ENCODE peak calls at places on chromosome 22, in six cellular contexts. One of them, this sample, is unnamed.

GRCh38 chr22:45235851-45236342 is 4.8 kb downstream of the KIAA0930 start:
- DNase-seq in kidney: no peak
- DNase-seq in heart left ventricle: peak; percentile 20
- DNase-seq in cardiac muscle cell: no peak
- DNase-seq in bronchial epithelial cell: no peak
- DNase-seq in tibial artery: no peak
- DNase-seq in this sample: no peak

GRCh38 chr22:17237031-17237668 is 17.9 kb upstream of the ADA2 start:
- DNase-seq in bronchial epithelial cell: no peak
- DNase-seq in kidney: peak; percentile 73
- DNase-seq in cardiac muscle cell: no peak
- DNase-seq in heart left ventricle: no peak
- DNase-seq in tibial artery: no peak
- DNase-seq in this sample: peak; percentile 39

GRCh38 chr22:24305260-24305692 is 34.6 kb downstream of the SPECC1L start:
- DNase-seq in tibial artery: no peak
- DNase-seq in kidney: no peak
- DNase-seq in heart left ventricle: no peak
- DNase-seq in cardiac muscle cell: peak; percentile 57
- DNase-seq in bronchial epithelial cell: peak; percentile 46
- DNase-seq in this sample: no peak

GRCh38 chr22:38782402-38783094 is 11.4 kb downstream of the DNAL4 start:
- DNase-seq in cardiac muscle cell: peak; percentile 85
- DNase-seq in bronchial epithelial cell: no peak
- DNase-seq in heart left ventricle: peak; percentile 49
- DNase-seq in kidney: no peak
- DNase-seq in tibial artery: no peak
- DNase-seq in this sample: no peak

GRCh38 chr22:39459681-39460080 is 2.9 kb downstream of the MGAT3 start:
- DNase-seq in cardiac muscle cell: no peak
- DNase-seq in heart left ventricle: no peak
- DNase-seq in bronchial epithelial cell: no peak
- DNase-seq in tibial artery: no peak
- DNase-seq in kidney: no peak
- DNase-seq in this sample: no peak

GRCh38 chr22:24091551-24092420 is 80.7 kb downstream of the CABIN1 start:
- DNase-seq in bronchial epithelial cell: no peak
- DNase-seq in heart left ventricle: peak; percentile 75
- DNase-seq in kidney: peak; percentile 67
- DNase-seq in cardiac muscle cell: no peak
- DNase-seq in tibial artery: no peak
- DNase-seq in this sample: no peak

GRCh38 chr22:32206774-32207758 is 2.2 kb upstream of the RFPL2 start:
- DNase-seq in tibial artery: no peak
- DNase-seq in cardiac muscle cell: peak; percentile 17
- DNase-seq in kidney: no peak
- DNase-seq in bronchial epithelial cell: peak; percentile 38
- DNase-seq in heart left ventricle: no peak
- DNase-seq in this sample: no peak

GRCh38 chr22:44289429-44290171 is 23.2 kb downstream of the SHISAL1 start:
- DNase-seq in heart left ventricle: no peak
- DNase-seq in bronchial epithelial cell: no peak
- DNase-seq in cardiac muscle cell: no peak
- DNase-seq in tibial artery: no peak
- DNase-seq in kidney: no peak
- DNase-seq in this sample: no peak

GRCh38 chr22:22593964-22594656 is 35.0 kb upstream of the PRAME start:
- DNase-seq in heart left ventricle: no peak
- DNase-seq in tibial artery: peak; percentile 29
- DNase-seq in bronchial epithelial cell: peak; percentile 31
- DNase-seq in cardiac muscle cell: peak; percentile 68
- DNase-seq in kidney: no peak
- DNase-seq in this sample: peak; percentile 57

GRCh38 chr22:48431014-48431413 is 1396.7 kb downstream of the BRD1 start:
- DNase-seq in tibial artery: peak; percentile 3
- DNase-seq in bronchial epithelial cell: no peak
- DNase-seq in cardiac muscle cell: no peak
- DNase-seq in kidney: no peak
- DNase-seq in heart left ventricle: no peak
- DNase-seq in this sample: no peak

GRCh38 chr22:23225337-23225723 is 45.0 kb downstream of the BCR start:
- DNase-seq in heart left ventricle: no peak
- DNase-seq in bronchial epithelial cell: no peak
- DNase-seq in cardiac muscle cell: no peak
- DNase-seq in tibial artery: no peak
- DNase-seq in kidney: peak; percentile 40
- DNase-seq in this sample: peak; percentile 24

GRCh38 chr22:34416321-34416900 is 496.1 kb upstream of the LARGE1 start:
- DNase-seq in tibial artery: no peak
- DNase-seq in bronchial epithelial cell: no peak
- DNase-seq in kidney: no peak
- DNase-seq in heart left ventricle: no peak
- DNase-seq in cardiac muscle cell: no peak
- DNase-seq in this sample: no peak

GRCh38 chr22:27726726-27727449 is 74.7 kb downstream of the MN1 start:
- DNase-seq in kidney: peak; percentile 95
- DNase-seq in tibial artery: peak; percentile 71
- DNase-seq in bronchial epithelial cell: peak; percentile 74
- DNase-seq in cardiac muscle cell: peak; percentile 78
- DNase-seq in heart left ventricle: peak; percentile 88
- DNase-seq in this sample: peak; percentile 54

GRCh38 chr22:27032121-27032761 is 374.9 kb downstream of the MIAT start:
- DNase-seq in bronchial epithelial cell: no peak
- DNase-seq in kidney: peak; percentile 62
- DNase-seq in tibial artery: peak; percentile 36
- DNase-seq in cardiac muscle cell: peak; percentile 4
- DNase-seq in heart left ventricle: peak; percentile 29
- DNase-seq in this sample: no peak

GRCh38 chr22:39594411-39594810 is 23.9 kb downstream of the CACNA1I start:
- DNase-seq in heart left ventricle: no peak
- DNase-seq in bronchial epithelial cell: no peak
- DNase-seq in kidney: no peak
- DNase-seq in cardiac muscle cell: no peak
- DNase-seq in tibial artery: no peak
- DNase-seq in this sample: no peak

GRCh38 chr22:20439556-20439927 is 1.9 kb upstream of the SCARF2 start:
- DNase-seq in tibial artery: no peak
- DNase-seq in bronchial epithelial cell: no peak
- DNase-seq in cardiac muscle cell: no peak
- DNase-seq in heart left ventricle: no peak
- DNase-seq in kidney: peak; percentile 43
- DNase-seq in this sample: no peak

GRCh38 chr22:20437253-20438065 is at the start of gene SCARF2:
- DNase-seq in heart left ventricle: peak; percentile 58
- DNase-seq in kidney: peak; percentile 78
- DNase-seq in cardiac muscle cell: peak; percentile 82
- DNase-seq in tibial artery: no peak
- DNase-seq in bronchial epithelial cell: no peak
- DNase-seq in this sample: peak; percentile 55

GRCh38 chr22:20439928-20440575 is 2.4 kb upstream of the SCARF2 start:
- DNase-seq in tibial artery: no peak
- DNase-seq in bronchial epithelial cell: no peak
- DNase-seq in kidney: peak; percentile 47
- DNase-seq in cardiac muscle cell: no peak
- DNase-seq in heart left ventricle: no peak
- DNase-seq in this sample: peak; percentile 36

GRCh38 chr22:20438066-20438677 is 547 bp upstream of the SCARF2 start:
- DNase-seq in heart left ventricle: no peak
- DNase-seq in bronchial epithelial cell: no peak
- DNase-seq in cardiac muscle cell: peak; percentile 60
- DNase-seq in kidney: peak; percentile 88
- DNase-seq in tibial artery: no peak
- DNase-seq in this sample: peak; percentile 49

DNA sequence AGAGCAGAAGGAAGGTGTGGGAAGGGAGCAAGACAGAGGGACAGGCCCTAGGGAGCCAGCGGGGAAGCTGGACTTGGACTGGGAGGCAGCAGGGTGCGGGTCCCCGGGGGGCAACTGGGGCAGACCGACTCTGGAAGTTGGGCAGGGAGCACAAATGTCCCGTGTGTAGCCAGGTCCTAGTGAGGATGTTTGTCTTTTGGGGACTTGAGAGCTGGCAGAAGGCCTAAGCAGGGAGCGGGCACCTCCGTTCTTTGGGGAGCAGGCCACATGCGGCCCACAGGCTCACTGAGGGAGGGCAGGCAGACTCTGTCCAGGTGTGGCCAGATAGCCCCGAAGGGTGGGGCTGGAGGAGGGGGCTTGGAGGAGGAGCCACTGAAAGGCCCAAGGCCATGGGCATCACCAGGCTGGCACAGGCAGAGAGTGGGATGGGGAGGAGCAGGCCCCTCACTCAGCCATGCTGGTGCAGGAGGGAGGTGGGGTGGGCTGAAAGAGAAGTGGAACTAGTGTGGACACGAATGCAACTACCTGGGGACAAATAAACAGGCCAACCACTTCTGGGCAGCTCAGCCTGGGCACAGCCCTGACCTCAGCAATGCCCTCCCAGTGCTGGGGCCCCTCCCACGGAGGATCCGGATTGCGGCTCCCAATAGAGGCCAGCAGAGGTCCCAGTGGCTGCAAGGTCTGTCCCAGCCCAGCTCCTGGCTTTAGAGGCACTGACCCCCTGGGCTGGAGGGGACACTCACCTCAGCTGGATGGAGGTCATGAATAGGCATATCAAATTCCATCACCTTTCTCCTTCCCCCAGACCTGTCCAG is 1.3 kb upstream of the SCARF2 start:
- DNase-seq in heart left ventricle: no peak
- DNase-seq in tibial artery: no peak
- DNase-seq in cardiac muscle cell: no peak
- DNase-seq in kidney: peak; percentile 78
- DNase-seq in bronchial epithelial cell: no peak
- DNase-seq in this sample: peak; percentile 47
- H3K4me3 ChIP-seq in heart left ventricle: peak overlapping the region; percentile 65
- H3K4me3 ChIP-seq in tibial artery: peak overlapping the region; percentile 78
- H3K4me3 ChIP-seq in cardiac muscle cell: peak overlapping the region; percentile 59
- H3K4me3 ChIP-seq in kidney: no peak overlapping the region
- H3K4me3 ChIP-seq in bronchial epithelial cell: no peak overlapping the region
- H3K4me3 ChIP-seq in this sample: peak overlapping the region; percentile 68

DNA sequence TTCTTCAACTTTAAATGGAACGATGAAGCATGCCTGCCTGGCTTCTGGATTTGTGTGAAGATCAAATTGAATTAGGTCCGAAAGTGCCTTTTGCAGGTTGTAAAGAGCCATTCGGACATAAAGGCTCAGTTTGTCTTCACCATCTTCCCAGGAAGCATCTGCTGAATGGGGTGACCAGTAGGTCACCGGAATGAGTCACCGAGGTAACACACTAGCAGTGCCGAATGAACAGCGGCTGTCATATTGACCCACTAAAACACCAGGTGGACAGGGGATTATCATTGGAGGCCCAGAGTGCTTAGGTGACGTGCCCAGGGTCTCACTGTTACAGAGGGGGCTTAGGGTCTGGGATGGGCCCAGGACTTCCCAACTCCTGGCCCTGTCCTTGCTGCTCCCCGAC is 43.1 kb upstream of the MYH9 start:
- DNase-seq in heart left ventricle: no peak
- DNase-seq in bronchial epithelial cell: no peak
- DNase-seq in kidney: no peak
- DNase-seq in cardiac muscle cell: no peak
- DNase-seq in tibial artery: no peak
- DNase-seq in this sample: no peak
- H3K36me3 ChIP-seq in heart left ventricle: no peaks in the 10 kb centered on the region
- H3K36me3 ChIP-seq in bronchial epithelial cell: no peaks in the 10 kb centered on the region
- H3K36me3 ChIP-seq in kidney: no peaks in the 10 kb centered on the region
- H3K36me3 ChIP-seq in cardiac muscle cell: no peaks in the 10 kb centered on the region
- H3K36me3 ChIP-seq in tibial artery: no peaks in the 10 kb centered on the region
- H3K36me3 ChIP-seq in this sample: no peaks in the 10 kb centered on the region

GRCh38 chr22:35966314-35967045 is 62.1 kb downstream of the RBFOX2 start:
- DNase-seq in tibial artery: no peak
- DNase-seq in cardiac muscle cell: no peak
- DNase-seq in bronchial epithelial cell: no peak
- DNase-seq in heart left ventricle: no peak
- DNase-seq in kidney: no peak
- DNase-seq in this sample: no peak
- TF ChIP-seq CTCF in tibial artery: no peak
- TF ChIP-seq CTCF in cardiac muscle cell: no peak
- TF ChIP-seq CTCF in bronchial epithelial cell: no peak
- TF ChIP-seq CTCF in heart left ventricle: no peak
- TF ChIP-seq CTCF in kidney: no peak
- TF ChIP-seq CTCF in this sample: no peak

GRCh38 chr22:50289151-50289941 is 18.1 kb downstream of the PLXNB2 start:
- DNase-seq in tibial artery: no peak
- DNase-seq in heart left ventricle: no peak
- DNase-seq in kidney: no peak
- DNase-seq in bronchial epithelial cell: no peak
- DNase-seq in cardiac muscle cell: no peak
- DNase-seq in this sample: no peak

GRCh38 chr22:50289942-50290630 is 17.4 kb downstream of the PLXNB2 start:
- DNase-seq in heart left ventricle: no peak
- DNase-seq in tibial artery: no peak
- DNase-seq in kidney: no peak
- DNase-seq in bronchial epithelial cell: no peak
- DNase-seq in cardiac muscle cell: no peak
- DNase-seq in this sample: no peak

GRCh38 chr22:50293441-50294318 is 13.8 kb downstream of the PLXNB2 start:
- DNase-seq in heart left ventricle: peak; percentile 73
- DNase-seq in kidney: peak; percentile 95
- DNase-seq in tibial artery: no peak
- DNase-seq in cardiac muscle cell: peak; percentile 91
- DNase-seq in bronchial epithelial cell: peak; percentile 33
- DNase-seq in this sample: peak; percentile 88

GRCh38 chr22:50294319-50294656 is 13.2 kb downstream of the PLXNB2 start:
- DNase-seq in bronchial epithelial cell: no peak
- DNase-seq in heart left ventricle: no peak
- DNase-seq in kidney: no peak
- DNase-seq in cardiac muscle cell: no peak
- DNase-seq in tibial artery: no peak
- DNase-seq in this sample: no peak

GRCh38 chr22:50292643-50293440 is 14.6 kb downstream of the PLXNB2 start:
- DNase-seq in kidney: no peak
- DNase-seq in cardiac muscle cell: no peak
- DNase-seq in heart left ventricle: no peak
- DNase-seq in tibial artery: no peak
- DNase-seq in bronchial epithelial cell: no peak
- DNase-seq in this sample: no peak
- H3K4me3 ChIP-seq in kidney: no peak overlapping the region
- H3K4me3 ChIP-seq in cardiac muscle cell: no peak overlapping the region
- H3K4me3 ChIP-seq in heart left ventricle: peak overlapping the region; percentile 42
- H3K4me3 ChIP-seq in tibial artery: peak overlapping the region; percentile 28
- H3K4me3 ChIP-seq in bronchial epithelial cell: peak overlapping the region; percentile 21
- H3K4me3 ChIP-seq in this sample: peak overlapping the region; percentile 46